ENCODE peak calls at places on chromosomes 5 and 9, in four cellular contexts. One of them, this sample, is unnamed.

GRCh38 chr9:107624216-107624948 is 134.8 kb upstream of the KLF4 start:
- DNase-seq in fibroblast of lung: peak
- DNase-seq in OCI-LY7: no peak
- DNase-seq in A549: peak
- DNase-seq in this sample: no peak

GRCh38 chr5:118311103-118311502 is 677.2 kb downstream of the DTWD2 start:
- DNase-seq in fibroblast of lung: no peak
- DNase-seq in OCI-LY7: no peak
- DNase-seq in A549: no peak
- DNase-seq in this sample: no peak

GRCh38 chr5:97355775-97356174 is 172.7 kb upstream of the RIOK2 start:
- DNase-seq in fibroblast of lung: no peak
- DNase-seq in OCI-LY7: no peak
- DNase-seq in A549: no peak
- DNase-seq in this sample: no peak

GRCh38 chr5:125043781-125044391 is 297.4 kb upstream of the ZNF608 start:
- DNase-seq in fibroblast of lung: peak
- DNase-seq in OCI-LY7: no peak
- DNase-seq in A549: peak
- DNase-seq in this sample: no peak

GRCh38 chr9:116061546-116062205 is 91.9 kb upstream of the PAPPA start:
- DNase-seq in fibroblast of lung: no peak
- DNase-seq in OCI-LY7: no peak
- DNase-seq in A549: no peak
- DNase-seq in this sample: no peak

GRCh38 chr5:60789541-60789940 is 54.5 kb downstream of the ELOVL7 start:
- DNase-seq in fibroblast of lung: no peak
- DNase-seq in OCI-LY7: no peak
- DNase-seq in A549: no peak
- DNase-seq in this sample: no peak

GRCh38 chr9:134752476-134752875 is 110.9 kb downstream of the COL5A1 start:
- DNase-seq in fibroblast of lung: no peak
- DNase-seq in OCI-LY7: no peak
- DNase-seq in A549: no peak
- DNase-seq in this sample: no peak

GRCh38 chr9:115341401-115341800 is 223.4 kb upstream of the TNC start:
- DNase-seq in fibroblast of lung: no peak
- DNase-seq in OCI-LY7: no peak
- DNase-seq in A549: no peak
- DNase-seq in this sample: no peak

GRCh38 chr5:91027316-91027937 is 355.7 kb downstream of the ARRDC3 start:
- DNase-seq in fibroblast of lung: no peak
- DNase-seq in OCI-LY7: no peak
- DNase-seq in A549: no peak
- DNase-seq in this sample: no peak

GRCh38 chr9:76800901-76801300 is 36.7 kb downstream of the PCA3 start:
- DNase-seq in fibroblast of lung: no peak
- DNase-seq in OCI-LY7: no peak
- DNase-seq in A549: no peak
- DNase-seq in this sample: no peak

GRCh38 chr5:121174351-121174750 is 677.3 kb upstream of the FTMT start:
- DNase-seq in fibroblast of lung: peak
- DNase-seq in OCI-LY7: no peak
- DNase-seq in A549: no peak
- DNase-seq in this sample: no peak

GRCh38 chr5:107669543-107670027 is 1.2 kb downstream of the EFNA5 start:
- DNase-seq in fibroblast of lung: peak
- DNase-seq in OCI-LY7: no peak
- DNase-seq in A549: peak
- DNase-seq in this sample: peak

GRCh38 chr5:41346609-41347008 is 133.3 kb upstream of the C6 start:
- DNase-seq in fibroblast of lung: peak
- DNase-seq in OCI-LY7: no peak
- DNase-seq in A549: no peak
- DNase-seq in this sample: no peak

GRCh38 chr5:41345295-41345694 is 132.0 kb upstream of the C6 start:
- DNase-seq in fibroblast of lung: no peak
- DNase-seq in OCI-LY7: no peak
- DNase-seq in A549: no peak
- DNase-seq in this sample: no peak

GRCh38 chr5:41349846-41350245 is 136.5 kb upstream of the C6 start:
- DNase-seq in fibroblast of lung: no peak
- DNase-seq in OCI-LY7: no peak
- DNase-seq in A549: no peak
- DNase-seq in this sample: no peak

GRCh38 chr5:41347569-41347968 is 134.2 kb upstream of the C6 start:
- DNase-seq in fibroblast of lung: no peak
- DNase-seq in OCI-LY7: no peak
- DNase-seq in A549: no peak
- DNase-seq in this sample: no peak
- TF ChIP-seq CTCF in fibroblast of lung: no peak
- TF ChIP-seq CTCF in OCI-LY7: no peak
- TF ChIP-seq CTCF in A549: peak
- TF ChIP-seq CTCF in this sample: no peak

GRCh38 chr5:29079771-29080170 is 2041.4 kb upstream of the CDH9 start:
- DNase-seq in fibroblast of lung: no peak
- DNase-seq in OCI-LY7: no peak
- DNase-seq in A549: no peak
- DNase-seq in this sample: no peak
- TF ChIP-seq CTCF in fibroblast of lung: no peak
- TF ChIP-seq CTCF in OCI-LY7: peak
- TF ChIP-seq CTCF in A549: no peak
- TF ChIP-seq CTCF in this sample: peak

DNA sequence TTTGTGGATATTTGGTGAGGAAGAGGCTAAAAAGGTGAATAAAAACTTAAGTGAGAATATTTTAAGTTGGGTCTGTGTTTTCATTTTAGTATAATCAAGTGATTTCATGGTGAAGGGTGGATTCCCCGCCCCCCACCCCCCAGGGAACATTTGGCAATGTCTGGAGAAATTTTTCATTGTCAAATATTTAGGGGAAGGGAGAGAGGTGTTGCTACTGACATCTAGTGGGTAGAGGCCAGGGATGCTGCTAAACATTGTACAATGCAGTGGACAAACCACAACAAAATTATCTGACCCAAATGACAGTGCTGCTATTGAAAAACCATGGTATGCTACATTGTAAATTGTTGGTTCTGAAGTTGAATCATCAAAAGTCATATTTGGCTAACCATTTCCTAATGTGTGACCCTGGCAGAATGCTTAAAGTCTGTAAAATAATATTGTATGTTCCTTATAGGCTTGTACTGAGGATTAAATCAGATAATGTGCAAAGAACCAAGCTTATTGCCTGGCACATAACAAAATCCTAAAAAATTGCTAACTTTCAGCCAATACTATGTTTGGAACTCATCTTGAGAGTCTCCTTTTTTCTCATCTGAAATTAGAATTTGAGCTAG is 5.6 kb downstream of the C5orf24 start:
- DNase-seq in fibroblast of lung: peak
- DNase-seq in OCI-LY7: peak
- DNase-seq in A549: no peak
- DNase-seq in this sample: no peak
- TF ChIP-seq CTCF in fibroblast of lung: peak
- TF ChIP-seq CTCF in OCI-LY7: peak
- TF ChIP-seq CTCF in A549: peak
- TF ChIP-seq CTCF in this sample: peak

DNA sequence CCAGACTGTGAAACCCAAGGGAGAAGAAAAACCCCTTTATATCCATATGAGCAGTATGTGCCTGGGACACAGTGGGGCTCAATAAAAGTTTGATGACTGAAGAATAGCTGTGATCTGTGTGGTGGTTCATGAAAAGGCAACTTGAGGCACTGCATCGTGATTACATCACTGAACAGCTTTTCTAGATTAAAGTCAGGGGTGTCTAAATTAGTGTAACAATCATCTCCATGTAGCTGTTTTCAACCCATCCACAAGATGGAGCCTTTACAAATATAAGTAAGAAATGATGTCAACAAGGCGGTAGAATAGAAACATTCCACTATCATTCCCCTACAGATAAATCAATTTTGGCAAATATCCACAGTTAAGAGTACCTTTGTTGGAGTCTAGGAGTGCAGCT is 55.5 kb downstream of the PRRC1 start:
- DNase-seq in fibroblast of lung: no peak
- DNase-seq in OCI-LY7: peak
- DNase-seq in A549: peak
- DNase-seq in this sample: no peak
- TF ChIP-seq CTCF in fibroblast of lung: peak
- TF ChIP-seq CTCF in OCI-LY7: peak
- TF ChIP-seq CTCF in A549: peak
- TF ChIP-seq CTCF in this sample: no peak

GRCh38 chr9:108894225-108894997 is 32.3 kb downstream of the ACTL7A start:
- DNase-seq in fibroblast of lung: no peak
- DNase-seq in OCI-LY7: no peak
- DNase-seq in A549: no peak
- DNase-seq in this sample: no peak

GRCh38 chr9:108885643-108886348 is 23.7 kb downstream of the ACTL7A start:
- DNase-seq in fibroblast of lung: peak
- DNase-seq in OCI-LY7: peak
- DNase-seq in A549: peak
- DNase-seq in this sample: no peak

GRCh38 chr9:108884701-108885100 is 22.6 kb downstream of the ACTL7A start:
- DNase-seq in fibroblast of lung: no peak
- DNase-seq in OCI-LY7: no peak
- DNase-seq in A549: no peak
- DNase-seq in this sample: no peak

DNA sequence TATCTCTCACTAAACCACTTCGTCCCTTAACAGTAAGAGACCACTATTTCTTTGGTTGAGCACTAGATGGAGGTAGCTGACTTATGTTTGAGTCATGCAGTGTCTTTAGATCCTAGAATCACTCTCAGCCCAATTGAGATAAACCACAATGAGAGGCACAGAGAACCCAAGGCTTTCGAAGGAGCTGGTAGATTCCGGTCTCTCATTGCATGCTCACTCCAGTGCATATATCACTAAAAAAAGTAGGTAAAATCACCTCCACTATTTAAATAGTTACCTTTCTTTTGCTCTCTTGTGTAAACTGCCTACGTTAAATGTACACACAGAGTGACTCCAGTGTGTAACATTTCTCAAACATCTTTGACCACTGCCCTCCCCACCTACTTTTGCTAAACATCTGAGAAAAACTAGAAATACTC is 27.6 kb downstream of the ACTL7A start:
- DNase-seq in fibroblast of lung: peak
- DNase-seq in OCI-LY7: peak
- DNase-seq in A549: no peak
- DNase-seq in this sample: no peak
- TF ChIP-seq CTCF in fibroblast of lung: peak
- TF ChIP-seq CTCF in OCI-LY7: peak
- TF ChIP-seq CTCF in A549: peak
- TF ChIP-seq CTCF in this sample: no peak

GRCh38 chr5:140827704-140828401 is at the start of gene PCDHA6:
- DNase-seq in fibroblast of lung: no peak
- DNase-seq in OCI-LY7: no peak
- DNase-seq in A549: no peak
- DNase-seq in this sample: no peak
- TF ChIP-seq CTCF in fibroblast of lung: no peak
- TF ChIP-seq CTCF in OCI-LY7: no peak
- TF ChIP-seq CTCF in A549: no peak
- TF ChIP-seq CTCF in this sample: peak

GRCh38 chr9:2179557-2179956 is 164.4 kb downstream of the SMARCA2 start:
- DNase-seq in fibroblast of lung: no peak
- DNase-seq in OCI-LY7: peak
- DNase-seq in A549: no peak
- DNase-seq in this sample: no peak
- TF ChIP-seq CTCF in fibroblast of lung: no peak
- TF ChIP-seq CTCF in OCI-LY7: peak
- TF ChIP-seq CTCF in A549: no peak
- TF ChIP-seq CTCF in this sample: no peak